ENCODE peak calls at places on chromosome 6, in six cellular contexts. L, I, H, C, D and Q are unnamed samples.

GRCh38 chr6:11189865-11190624 is 42.4 kb downstream of the NEDD9 start:
- DNase-seq in I (no peak), D (no peak), C (no peak), L (no peak), H (no peak), Q (no peak)

GRCh38 chr6:41674231-41675000 is 36.1 kb downstream of the MDFI start:
- DNase-seq in L (no peak), H (no peak), C (no peak), I (no peak), D (no peak), Q (no peak)

GRCh38 chr6:76790881-76791280 is 672.4 kb downstream of the HTR1B start:
- DNase-seq in C (no peak), H (no peak), I (no peak), L (no peak), D (no peak), Q (no peak)

GRCh38 chr6:28816909-28817807 is 106.6 kb downstream of the TRIM27 start:
- DNase-seq in L (no peak), H (peak; percentile 50), C (no peak), D (no peak), I (no peak), Q (no peak)

GRCh38 chr6:22917344-22917743 is 348.0 kb downstream of the HDGFL1 start:
- DNase-seq in C (no peak), L (peak; percentile 50), D (no peak), H (no peak), I (peak; percentile 20), Q (no peak)

GRCh38 chr6:37276916-37277509 is 19.1 kb upstream of the TMEM217 start:
- DNase-seq in C (no peak), H (no peak), L (no peak), I (no peak), D (no peak), Q (no peak)

GRCh38 chr6:128882991-128883571 is at the start of gene LAMA2:
- DNase-seq in I (peak; percentile 90), C (peak; percentile 89), H (no peak), L (peak; percentile 89), D (no peak), Q (peak; percentile 79)

GRCh38 chr6:6858533-6858982 is 249.2 kb upstream of the RREB1 start:
- DNase-seq in L (no peak), C (no peak), I (no peak), D (no peak), H (no peak), Q (no peak)

GRCh38 chr6:144936764-144937163 is 651.6 kb downstream of the UTRN start:
- DNase-seq in D (no peak), L (no peak), H (no peak), I (no peak), C (no peak), Q (no peak)

GRCh38 chr6:100678027-100678426 is 203.1 kb downstream of the ASCC3 start:
- DNase-seq in I (no peak), H (no peak), L (no peak), D (no peak), C (no peak), Q (no peak)

GRCh38 chr6:87291879-87292278 is 30.5 kb upstream of the SMIM8 start:
- DNase-seq in H (no peak), D (no peak), I (no peak), C (no peak), L (no peak), Q (no peak)

GRCh38 chr6:20575125-20575524 is 40.9 kb downstream of the CDKAL1 start:
- DNase-seq in H (no peak), I (no peak), C (no peak), D (no peak), L (no peak), Q (no peak)

GRCh38 chr6:119736680-119737079 is 387.1 kb upstream of the MAN1A1 start:
- DNase-seq in H (no peak), I (no peak), L (no peak), C (no peak), D (no peak), Q (no peak)

GRCh38 chr6:137271245-137272183 is 52.3 kb upstream of the IFNGR1 start:
- DNase-seq in L (peak; percentile 61), I (no peak), D (no peak), C (no peak), H (peak; percentile 54), Q (no peak)

GRCh38 chr6:35070111-35070510 is 71.0 kb downstream of the TCP11 start:
- DNase-seq in L (no peak), C (no peak), D (no peak), I (no peak), H (no peak), Q (no peak)

GRCh38 chr6:12101048-12101447 is 88.9 kb downstream of the HIVEP1 start:
- DNase-seq in D (no peak), H (no peak), C (no peak), I (no peak), L (peak; percentile 13), Q (no peak)

GRCh38 chr6:16725145-16725864 is 36.0 kb downstream of the ATXN1 start:
- DNase-seq in C (no peak), L (no peak), I (no peak), D (no peak), H (no peak), Q (no peak)

GRCh38 chr6:164753517-164753916 is 555.9 kb downstream of the C6orf118 start:
- DNase-seq in H (no peak), C (no peak), D (no peak), L (no peak), I (no peak), Q (no peak)

GRCh38 chr6:159691963-159692287 is 1.1 kb downstream of the SOD2 start:
- DNase-seq in L (no peak), C (peak; percentile 33), H (no peak), I (no peak), D (no peak), Q (no peak)

GRCh38 chr6:159688977-159689376 is 4.1 kb downstream of the SOD2 start:
- DNase-seq in H (no peak), I (no peak), D (no peak), L (no peak), C (no peak), Q (no peak)

GRCh38 chr6:159693128-159693893 is at the start of gene SOD2:
- DNase-seq in H (peak; percentile 49), D (peak; percentile 54), L (peak; percentile 93), C (peak; percentile 82), I (peak; percentile 85), Q (no peak)

GRCh38 chr6:159692303-159693127 is 526 bp downstream of the SOD2 start:
- DNase-seq in D (peak; percentile 21), L (peak; percentile 64), H (no peak), I (peak; percentile 47), C (peak; percentile 51), Q (no peak)

DNA sequence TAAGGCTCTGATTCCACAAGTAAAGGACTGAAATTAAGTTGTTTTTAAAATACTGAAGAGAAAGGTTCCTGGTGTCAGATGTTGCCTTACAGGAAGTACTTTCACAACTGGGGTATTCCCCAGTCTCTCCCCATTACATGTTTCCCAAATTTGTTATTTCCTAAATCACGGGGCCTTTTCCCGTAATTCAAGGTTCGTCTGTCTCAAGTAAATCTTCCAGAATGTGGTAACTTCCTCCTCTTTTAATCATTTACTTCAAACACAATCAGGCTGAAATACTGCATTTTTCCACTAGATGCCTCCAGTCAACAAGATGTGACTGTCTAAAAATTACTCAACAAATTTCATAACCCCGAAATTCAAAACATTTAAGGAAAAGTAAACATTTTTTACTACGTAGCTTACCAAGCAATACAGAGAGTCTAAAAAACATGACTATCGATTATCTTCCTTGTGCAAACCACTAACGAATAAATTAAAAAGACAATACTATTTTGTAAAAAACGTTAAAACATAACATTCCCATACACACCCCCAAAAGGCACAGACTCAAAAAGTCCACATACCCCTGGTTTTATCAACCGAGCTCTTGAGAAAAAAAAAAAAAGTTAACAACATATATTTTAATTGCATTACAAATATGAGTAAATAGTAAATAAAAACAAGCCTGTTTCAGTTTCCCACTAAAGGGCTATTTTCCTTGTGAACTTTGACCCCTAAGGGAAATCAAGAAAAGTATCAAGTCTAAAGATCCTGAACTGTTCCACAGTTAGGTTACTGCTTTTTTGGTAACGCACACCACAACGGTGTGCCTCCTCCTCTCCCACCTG is 1.7 kb downstream of the SOD2 start:
- DNase-seq in H (peak; percentile 77), D (no peak), C (no peak), I (peak; percentile 26), L (peak; percentile 22), Q (no peak)
- H3K36me3 ChIP-seq in H (peaks cover 6% of the 10 kb centered on the region), D (peaks cover 40% of the 10 kb centered on the region), C (no peaks in the 10 kb centered on the region), I (peaks cover 53% of the 10 kb centered on the region), L (peaks cover 14% of the 10 kb centered on the region), Q (peaks cover 16% of the 10 kb centered on the region)

GRCh38 chr6:27138398-27138797 is 109.1 kb upstream of the PRSS16 start:
- DNase-seq in D (no peak), C (no peak), I (no peak), H (no peak), L (no peak), Q (no peak)
- H3K27ac ChIP-seq in D (no peak overlapping the region), C (no peak overlapping the region), I (peak overlapping the region; percentile 77), H (peak overlapping the region; percentile 53), L (peak overlapping the region; percentile 74), Q (peak overlapping the region; percentile 90)

GRCh38 chr6:26131618-26132017 is 44.4 kb downstream of the HFE start:
- DNase-seq in D (no peak), C (no peak), I (no peak), H (no peak), L (no peak), Q (no peak)

GRCh38 chr6:26140254-26140966 is 53.2 kb downstream of the HFE start:
- DNase-seq in H (no peak), D (no peak), C (no peak), L (no peak), I (no peak), Q (no peak)

GRCh38 chr6:26133730-26134129 is 46.5 kb downstream of the HFE start:
- DNase-seq in L (no peak), D (no peak), C (no peak), I (no peak), H (no peak), Q (no peak)

GRCh38 chr6:26140967-26141294 is 53.7 kb downstream of the HFE start:
- DNase-seq in L (no peak), D (no peak), H (no peak), I (no peak), C (no peak), Q (no peak)

GRCh38 chr6:26136321-26136720 is 49.1 kb downstream of the HFE start:
- DNase-seq in L (no peak), D (no peak), I (no peak), C (no peak), H (no peak), Q (no peak)
- H3K36me3 ChIP-seq in L (peaks cover 7% of the 10 kb centered on the region), D (peaks cover 75% of the 10 kb centered on the region), I (peaks cover 56% of the 10 kb centered on the region), C (no peaks in the 10 kb centered on the region), H (peaks cover 4% of the 10 kb centered on the region), Q (peaks cover 4% of the 10 kb centered on the region)

GRCh38 chr6:2866183-2866846 is 24.7 kb upstream of the SERPINB1 start:
- DNase-seq in I (no peak), C (no peak), L (no peak), D (no peak), H (no peak), Q (no peak)
- H3K27ac ChIP-seq in I (no peak overlapping the region), C (no peak overlapping the region), L (no peak overlapping the region), D (no peak overlapping the region), H (no peak overlapping the region), Q (no peak overlapping the region)

DNA sequence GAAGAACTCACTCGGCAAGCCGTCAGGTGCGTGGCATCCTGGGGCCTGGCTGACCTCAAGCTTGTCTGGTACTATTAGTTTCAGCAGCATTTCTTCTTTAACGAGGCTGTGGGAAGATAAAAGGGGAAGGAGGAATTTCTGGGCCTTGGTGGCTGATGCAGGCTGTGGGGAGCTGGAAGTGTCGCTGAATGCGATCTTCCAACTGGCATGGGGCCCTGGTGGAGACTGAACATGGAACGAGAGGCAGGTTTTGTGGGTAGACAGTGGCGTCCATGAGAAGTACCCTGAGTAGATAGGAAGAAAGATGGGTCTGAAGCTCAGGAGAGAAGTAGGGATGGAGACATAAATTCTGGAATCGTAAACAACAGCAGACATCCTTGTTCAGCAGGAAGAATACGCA is 23.9 kb downstream of the ERMARD start:
- DNase-seq in L (no peak), C (no peak), H (no peak), I (no peak), D (no peak), Q (no peak)
- H3K36me3 ChIP-seq in L (peaks cover 8% of the 10 kb centered on the region), C (no peaks in the 10 kb centered on the region), H (no peaks in the 10 kb centered on the region), I (peaks cover 79% of the 10 kb centered on the region), D (peaks cover 96% of the 10 kb centered on the region), Q (peaks cover 75% of the 10 kb centered on the region)